ENCODE peak calls at places on chromosome 2, in eight cellular contexts. P is HAP-1, F is trophoblast cell, G is right atrium auricular region, W is gastrocnemius medialis, X is colonic mucosa, Y is endothelial cell of umbilical vein, D is tibial artery. V is an unnamed sample.

GRCh38 chr2:36889782-36890181 is 76.6 kb downstream of the STRN start:
- DNase-seq in G (no peak), P (no peak), F (peak; percentile 12), X (peak; percentile 36), Y (peak; percentile 95), W (no peak), D (no peak), V (no peak)

GRCh38 chr2:144374163-144374661 is 145.7 kb downstream of the ZEB2 start:
- DNase-seq in P (no peak), X (no peak), D (no peak), W (no peak), G (no peak), Y (no peak), F (no peak), V (no peak)

GRCh38 chr2:231297108-231297908 is 98.2 kb upstream of the B3GNT7 start:
- DNase-seq in D (no peak), F (peak; percentile 59), Y (peak; percentile 52), X (peak; percentile 74), W (peak; percentile 18), G (no peak), P (peak; percentile 45), V (peak; percentile 59)

GRCh38 chr2:234694244-234695013 is 197.5 kb upstream of the ARL4C start:
- DNase-seq in X (peak; percentile 68), W (no peak), P (no peak), Y (peak; percentile 95), F (peak; percentile 88), G (no peak), D (no peak), V (no peak)

GRCh38 chr2:231680284-231680991 is 27.9 kb upstream of the PTMA start:
- DNase-seq in D (no peak), W (no peak), X (peak; percentile 81), G (no peak), Y (no peak), F (peak; percentile 56), P (no peak), V (peak; percentile 91)

GRCh38 chr2:207093234-207093633 is 72.5 kb downstream of the KLF7 start:
- DNase-seq in P (no peak), W (no peak), F (no peak), Y (no peak), X (no peak), D (no peak), G (no peak), V (no peak)

GRCh38 chr2:3292416-3292815 is 85.2 kb downstream of the EIPR1 start:
- DNase-seq in Y (no peak), D (peak; percentile 25), F (no peak), X (no peak), P (no peak), W (no peak), G (no peak), V (no peak)

GRCh38 chr2:219731173-219731572 is 103.7 kb downstream of the SLC4A3 start:
- DNase-seq in D (no peak), Y (no peak), W (no peak), X (no peak), P (no peak), G (no peak), F (no peak), V (no peak)

DNA sequence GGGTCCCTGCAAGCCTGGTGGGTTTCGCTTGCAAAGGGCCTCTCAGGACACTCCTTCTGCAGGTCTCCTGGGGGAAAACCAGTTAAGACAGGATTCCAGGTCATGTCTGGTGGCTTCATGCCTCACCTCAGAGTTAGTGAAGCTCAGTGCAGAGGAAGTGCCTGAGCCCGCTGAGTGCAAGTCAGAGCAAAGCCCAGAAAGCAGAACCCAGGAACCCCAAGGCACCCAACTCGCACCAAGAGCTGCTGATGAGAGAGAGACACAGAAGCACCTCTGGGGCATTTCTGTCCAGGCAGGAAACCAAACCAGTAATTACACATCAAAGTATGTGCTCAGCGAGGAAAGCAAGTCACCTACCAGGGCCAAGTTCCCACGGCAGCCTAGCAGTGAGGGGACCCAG is 78.4 kb downstream of the ARHGEF4 start:
- DNase-seq in F (no peak), W (no peak), Y (no peak), G (no peak), P (no peak), D (no peak), X (no peak), V (no peak)
- H3K4me1 ChIP-seq in F (peaks cover 18% of the 10 kb centered on the region), W (no peaks in the 10 kb centered on the region), Y (no peaks in the 10 kb centered on the region), G (no peaks in the 10 kb centered on the region), P (no peaks in the 10 kb centered on the region), D (no peaks in the 10 kb centered on the region), X (no peaks in the 10 kb centered on the region), V (no peaks in the 10 kb centered on the region)

GRCh38 chr2:54497738-54498680 is 41.9 kb downstream of the SPTBN1 start:
- DNase-seq in F (no peak), G (no peak), D (no peak), P (no peak), X (peak; percentile 35), W (no peak), Y (peak; percentile 77), V (peak; percentile 50)

GRCh38 chr2:54494087-54494486 is 38.0 kb downstream of the SPTBN1 start:
- DNase-seq in Y (no peak), X (no peak), G (no peak), W (no peak), P (no peak), F (no peak), D (no peak), V (no peak)

GRCh38 chr2:54500404-54501147 is 44.4 kb downstream of the SPTBN1 start:
- DNase-seq in F (no peak), P (no peak), Y (no peak), W (no peak), D (no peak), G (no peak), X (no peak), V (no peak)

GRCh38 chr2:54499666-54500065 is 43.5 kb downstream of the SPTBN1 start:
- DNase-seq in G (no peak), D (no peak), X (peak; percentile 32), F (no peak), W (peak; percentile 32), Y (peak; percentile 87), P (no peak), V (no peak)

GRCh38 chr2:54496920-54497319 is 40.8 kb downstream of the SPTBN1 start:
- DNase-seq in Y (no peak), F (no peak), W (no peak), P (no peak), G (no peak), X (no peak), D (no peak), V (no peak)
- H3K4me1 ChIP-seq in Y (peaks cover 8% of the 10 kb centered on the region), F (peaks cover 8% of the 10 kb centered on the region), W (peaks cover 56% of the 10 kb centered on the region), P (peaks cover 6% of the 10 kb centered on the region), G (peaks cover 74% of the 10 kb centered on the region), X (peaks cover 6% of the 10 kb centered on the region), D (peaks cover 36% of the 10 kb centered on the region), V (no peaks in the 10 kb centered on the region)

GRCh38 chr2:197258580-197258979 is 52.0 kb downstream of the ANKRD44 start:
- DNase-seq in X (no peak), P (no peak), F (no peak), G (no peak), Y (no peak), D (no peak), W (no peak), V (no peak)

GRCh38 chr2:197256771-197257170 is 53.8 kb downstream of the ANKRD44 start:
- DNase-seq in Y (no peak), P (no peak), F (no peak), X (no peak), G (no peak), D (no peak), W (no peak), V (no peak)

GRCh38 chr2:197256021-197256420 is 54.6 kb downstream of the ANKRD44 start:
- DNase-seq in P (no peak), G (no peak), Y (no peak), F (no peak), D (no peak), X (no peak), W (no peak), V (no peak)

GRCh38 chr2:197254776-197255521 is 55.6 kb downstream of the ANKRD44 start:
- DNase-seq in F (no peak), D (no peak), W (no peak), P (no peak), X (no peak), Y (no peak), G (no peak), V (no peak)

DNA sequence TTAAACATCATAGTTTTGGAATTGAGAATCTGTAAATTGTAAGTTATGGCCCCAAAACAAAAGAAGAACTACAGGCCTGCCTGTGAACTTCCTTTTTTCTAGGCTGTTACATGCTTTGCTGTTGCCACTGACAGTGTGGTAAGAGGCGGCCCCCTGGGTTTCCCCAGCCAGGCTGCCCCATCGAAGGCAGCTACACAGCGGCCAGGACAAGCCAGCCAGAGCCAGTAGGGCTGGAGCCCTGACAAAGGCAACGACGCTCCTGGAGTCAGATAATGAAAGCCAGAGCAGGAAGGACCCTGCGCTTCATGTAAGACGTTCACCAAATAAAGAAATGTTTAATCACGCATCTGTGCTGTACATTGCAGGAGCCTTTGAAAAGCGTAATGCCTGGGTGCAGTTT is 55.0 kb downstream of the ANKRD44 start:
- DNase-seq in G (peak; percentile 80), X (peak; percentile 51), P (no peak), Y (no peak), D (peak; percentile 84), F (peak; percentile 13), W (peak; percentile 24), V (no peak)
- H3K4me1 ChIP-seq in G (peaks cover 19% of the 10 kb centered on the region), X (peaks cover 3% of the 10 kb centered on the region), P (no peaks in the 10 kb centered on the region), Y (no peaks in the 10 kb centered on the region), D (peaks cover 3% of the 10 kb centered on the region), F (peaks cover 4% of the 10 kb centered on the region), W (no peaks in the 10 kb centered on the region), V (no peaks in the 10 kb centered on the region)

GRCh38 chr2:186429095-186429494 is 57.0 kb upstream of the ZC3H15 start:
- DNase-seq in W (no peak), G (no peak), X (no peak), Y (no peak), F (no peak), D (no peak), P (no peak), V (no peak)

GRCh38 chr2:186423481-186423880 is 62.6 kb upstream of the ZC3H15 start:
- DNase-seq in P (no peak), W (no peak), G (no peak), X (no peak), F (no peak), D (no peak), Y (no peak), V (no peak)

GRCh38 chr2:186427970-186428369 is 58.1 kb upstream of the ZC3H15 start:
- DNase-seq in D (no peak), X (no peak), W (no peak), P (no peak), G (no peak), Y (no peak), F (no peak), V (no peak)

GRCh38 chr2:186424265-186424664 is 61.8 kb upstream of the ZC3H15 start:
- DNase-seq in P (no peak), D (no peak), W (no peak), X (no peak), F (no peak), Y (no peak), G (no peak), V (no peak)

DNA sequence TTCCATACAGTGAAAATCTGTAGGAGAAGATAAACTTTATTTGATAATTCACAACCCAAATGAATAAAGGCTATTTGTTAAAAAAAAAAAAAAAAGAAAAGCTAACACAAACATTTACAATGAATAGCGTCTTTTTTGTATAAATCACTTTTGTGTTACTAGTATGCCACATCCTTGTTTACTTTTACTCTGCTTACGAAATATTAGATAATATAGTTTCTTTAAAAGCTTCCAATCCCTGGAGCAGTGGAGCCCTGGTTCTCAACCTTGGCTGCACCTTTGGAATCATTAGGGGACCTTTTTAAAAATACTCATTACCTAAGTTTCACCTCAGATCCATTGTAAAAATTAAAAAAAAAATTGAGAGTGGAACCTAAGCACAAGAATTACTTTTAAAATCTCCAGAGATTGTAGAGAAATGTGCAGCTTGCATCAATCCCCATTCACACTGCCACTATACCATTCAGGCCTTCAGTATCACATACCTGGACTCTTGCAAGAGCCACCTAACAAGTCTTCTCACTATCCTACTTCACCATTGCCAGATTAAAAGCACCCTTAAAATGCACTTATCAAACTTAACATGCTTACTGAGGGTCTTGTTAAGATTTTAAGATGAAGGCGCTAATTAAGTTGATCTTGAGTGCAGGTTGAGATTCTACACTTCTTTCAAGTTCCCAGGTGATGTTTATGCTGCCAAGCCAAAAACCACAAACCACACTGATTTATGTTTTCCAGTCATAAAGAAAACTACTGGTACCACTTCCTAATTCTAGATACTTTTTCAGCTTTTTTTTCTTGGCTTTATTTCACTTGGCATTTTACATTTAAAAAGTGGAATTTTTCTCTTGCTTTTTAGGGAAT is 59.7 kb upstream of the ZC3H15 start:
- DNase-seq in W (no peak), Y (no peak), P (no peak), D (no peak), G (no peak), F (no peak), X (no peak), V (no peak)
- H3K4me1 ChIP-seq in W (peaks cover 4% of the 10 kb centered on the region), Y (no peaks in the 10 kb centered on the region), P (peaks cover 4% of the 10 kb centered on the region), D (no peaks in the 10 kb centered on the region), G (no peaks in the 10 kb centered on the region), F (no peaks in the 10 kb centered on the region), X (peaks cover 5% of the 10 kb centered on the region), V (no peaks in the 10 kb centered on the region)